ENCODE peak calls at places on chromosomes 7 and 10, in four cellular contexts. I is right cardiac atrium, T is upper lobe of right lung, Z is left lung. G is an unnamed sample.
A peak's percentile ranks its signal among the peaks of the same experiment; 100 is the strongest.

GRCh38 chr10:5443429-5443828 is 31.1 kb downstream of the NET1 start:
- ATAC-seq in I (no peak), T (no peak), Z (no peak), G (no peak)

GRCh38 chr10:31099664-31100063 is 68.0 kb upstream of the ZNF438 start:
- ATAC-seq in I (no peak), T (no peak), Z (peak; percentile 56), G (no peak)

GRCh38 chr7:106678795-106679152 is 17.8 kb upstream of the CCDC71L start:
- ATAC-seq in I (no peak), T (no peak), Z (no peak), G (no peak)

GRCh38 chr7:908159-908918 is 32.0 kb downstream of the GET4 start:
- ATAC-seq in I (peak; percentile 4), T (no peak), Z (no peak), G (no peak)

GRCh38 chr10:12067336-12067735 is 1.4 kb upstream of the DHTKD1 start:
- ATAC-seq in I (no peak), T (no peak), Z (no peak), G (no peak)

GRCh38 chr7:151379534-151380198 is 30.2 kb downstream of the WDR86 start:
- ATAC-seq in I (no peak), T (no peak), Z (no peak), G (no peak)

GRCh38 chr10:954396-954795 is 22.9 kb upstream of the LARP4B start:
- ATAC-seq in I (no peak), T (no peak), Z (no peak), G (no peak)

GRCh38 chr7:2732388-2732787 is 44.4 kb downstream of the AMZ1 start:
- ATAC-seq in I (no peak), T (no peak), Z (no peak), G (no peak)

GRCh38 chr10:72852428-72852827 is 41.1 kb upstream of the OIT3 start:
- ATAC-seq in I (no peak), T (peak; percentile 63), Z (no peak), G (no peak)

GRCh38 chr7:104208421-104208780 is 588 bp upstream of the ORC5 start:
- ATAC-seq in I (no peak), T (no peak), Z (no peak), G (peak; percentile 4)

GRCh38 chr7:134828361-134828760 is 48.9 kb downstream of the CALD1 start:
- ATAC-seq in I (no peak), T (no peak), Z (peak; percentile 42), G (no peak)

GRCh38 chr7:36749282-36749960 is 25.1 kb upstream of the AOAH start:
- ATAC-seq in I (no peak), T (peak; percentile 56), Z (peak; percentile 28), G (no peak)

GRCh38 chr7:30164567-30164966 is 29.8 kb downstream of the MTURN start:
- ATAC-seq in I (peak; percentile 58), T (peak; percentile 67), Z (peak; percentile 64), G (peak; percentile 35)

GRCh38 chr10:73432646-73433537 is 469 bp downstream of the MSS51 start:
- ATAC-seq in I (no peak), T (no peak), Z (no peak), G (no peak)

GRCh38 chr10:88978463-88978862 is 12.1 kb upstream of the FAS start:
- ATAC-seq in I (no peak), T (no peak), Z (no peak), G (no peak)

GRCh38 chr10:27147701-27148100 is 6.5 kb downstream of the YME1L1 start:
- ATAC-seq in I (peak; percentile 60), T (no peak), Z (no peak), G (no peak)

GRCh38 chr7:31126976-31127375 is 74.9 kb downstream of the ADCYAP1R1 start:
- ATAC-seq in I (no peak), T (no peak), Z (no peak), G (no peak)

GRCh38 chr7:92043098-92043497 is 91.2 kb downstream of the CYP51A1 start:
- ATAC-seq in I (no peak), T (no peak), Z (no peak), G (no peak)

GRCh38 chr10:119981826-119982225 is 89.3 kb downstream of the SEC23IP start:
- ATAC-seq in I (no peak), T (no peak), Z (no peak), G (no peak)

GRCh38 chr7:96034940-96035727 is 262.8 kb downstream of the DYNC1I1 start:
- ATAC-seq in I (no peak), T (no peak), Z (no peak), G (no peak)

GRCh38 chr10:110833941-110834621 is 37.6 kb upstream of the PDCD4 start:
- ATAC-seq in I (no peak), T (no peak), Z (peak; percentile 10), G (no peak)

GRCh38 chr7:37728747-37729146 is 45.2 kb downstream of the GPR141 start:
- ATAC-seq in I (peak; percentile 26), T (peak; percentile 49), Z (peak; percentile 29), G (peak; percentile 27)

GRCh38 chr10:64369885-64370773 is 848.9 kb downstream of the REEP3 start:
- ATAC-seq in I (no peak), T (peak; percentile 22), Z (peak; percentile 74), G (no peak)

GRCh38 chr7:30548762-30549344 is 44.2 kb upstream of the GGCT start:
- ATAC-seq in I (peak; percentile 86), T (peak; percentile 90), Z (peak; percentile 92), G (peak; percentile 81)

GRCh38 chr10:46787321-46787615 is 124.0 kb upstream of the PTPN20 start:
- ATAC-seq in I (peak; percentile 50), T (peak; percentile 61), Z (peak; percentile 63), G (peak; percentile 50)

GRCh38 chr7:14738086-14738485 is 164.5 kb downstream of the DGKB start:
- ATAC-seq in I (no peak), T (no peak), Z (no peak), G (no peak)

GRCh38 chr10:121313119-121313858 is 285.0 kb downstream of the FGFR2 start:
- ATAC-seq in I (peak; percentile 87), T (no peak), Z (no peak), G (no peak)

GRCh38 chr7:130849604-130850003 is 115.6 kb upstream of the KLF14 start:
- ATAC-seq in I (no peak), T (no peak), Z (no peak), G (no peak)

GRCh38 chr10:33087922-33088321 is 129.9 kb upstream of the ITGB1 start:
- ATAC-seq in I (no peak), T (no peak), Z (no peak), G (no peak)

GRCh38 chr10:59668081-59668480 is 41.6 kb downstream of the SLC16A9 start:
- ATAC-seq in I (no peak), T (no peak), Z (no peak), G (no peak)

GRCh38 chr10:92291610-92291859 is 568 bp downstream of the MARCHF5 start:
- ATAC-seq in I (no peak), T (no peak), Z (no peak), G (no peak)

GRCh38 chr7:36224916-36225858 is 72.1 kb downstream of the EEPD1 start:
- ATAC-seq in I (peak; percentile 60), T (no peak), Z (no peak), G (no peak)

GRCh38 chr10:22646291-22646926 is 68.0 kb downstream of the PIP4K2A start:
- ATAC-seq in I (no peak), T (no peak), Z (no peak), G (no peak)
- H3K27ac ChIP-seq in I (no peak overlapping the region), T (no peak overlapping the region), Z (no peak overlapping the region), G (no peak overlapping the region)

GRCh38 chr7:16645593-16646426 is at the start of the genes ANKMY2 and BZW2:
- ATAC-seq in I (peak; percentile 98), T (peak; percentile 96), Z (peak; percentile 93), G (peak; percentile 98)

GRCh38 chr7:16646427-16647081 is 573 bp downstream of the BZW2 start:
- ATAC-seq in I (peak; percentile 10), T (peak; percentile 3), Z (peak; percentile 9), G (peak; percentile 12)

GRCh38 chr7:16644157-16644556 is 1.4 kb downstream of the ANKMY2 start:
- ATAC-seq in I (no peak), T (no peak), Z (no peak), G (no peak)

GRCh38 chr7:16644987-16645592 is 464 bp downstream of the ANKMY2 start:
- ATAC-seq in I (peak; percentile 36), T (peak; percentile 50), Z (peak; percentile 39), G (peak; percentile 40)

GRCh38 chr7:16644624-16644986 is 949 bp downstream of the ANKMY2 start:
- ATAC-seq in I (peak; percentile 18), T (peak; percentile 51), Z (peak; percentile 20), G (no peak)
- H3K27ac ChIP-seq in I (peak overlapping the region; percentile 65), T (peak overlapping the region; percentile 93), Z (peak overlapping the region; percentile 92), G (peak overlapping the region; percentile 95)

GRCh38 chr7:129664029-129665012 is 52.8 kb downstream of the NRF1 start:
- ATAC-seq in I (peak; percentile 41), T (peak; percentile 61), Z (peak; percentile 89), G (no peak)

GRCh38 chr7:129667116-129667515 is 55.6 kb downstream of the NRF1 start:
- ATAC-seq in I (no peak), T (no peak), Z (no peak), G (no peak)

GRCh38 chr7:129661645-129662182 is 50.2 kb downstream of the NRF1 start:
- ATAC-seq in I (no peak), T (no peak), Z (no peak), G (no peak)

GRCh38 chr7:129667551-129667950 is 56.0 kb downstream of the NRF1 start:
- ATAC-seq in I (no peak), T (no peak), Z (no peak), G (no peak)

DNA sequence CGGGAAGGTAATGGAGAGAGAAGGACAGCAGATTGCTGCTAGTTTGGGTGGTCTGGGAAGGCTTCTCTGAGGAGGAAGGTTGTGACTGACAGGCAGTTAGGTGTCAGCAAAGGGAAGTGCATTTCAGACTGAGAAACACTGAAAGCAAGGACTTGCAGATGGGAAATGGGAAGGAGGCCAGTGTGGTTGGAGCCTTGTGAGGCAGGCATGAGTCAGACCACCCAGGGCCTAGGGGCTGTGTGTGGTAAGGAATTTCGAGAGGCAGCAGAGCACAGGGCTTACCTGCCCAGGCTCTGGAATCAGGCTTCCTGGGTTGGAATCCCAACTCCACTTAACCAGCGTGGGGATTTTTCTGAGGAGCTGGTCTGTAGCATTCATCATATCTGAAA is 53.5 kb downstream of the NRF1 start:
- ATAC-seq in I (peak; percentile 24), T (peak; percentile 84), Z (peak; percentile 94), G (no peak)
- H3K27ac ChIP-seq in I (no peak overlapping the region), T (no peak overlapping the region), Z (no peak overlapping the region), G (no peak overlapping the region)

GRCh38 chr7:67344481-67345193 is 348.0 kb downstream of the TYW1 start:
- ATAC-seq in I (no peak), T (no peak), Z (no peak), G (no peak)

GRCh38 chr7:67348171-67348570 is 351.5 kb downstream of the TYW1 start:
- ATAC-seq in I (no peak), T (no peak), Z (no peak), G (no peak)

GRCh38 chr7:67343566-67343965 is 346.9 kb downstream of the TYW1 start:
- ATAC-seq in I (no peak), T (no peak), Z (no peak), G (no peak)

GRCh38 chr7:67346126-67346525 is 349.5 kb downstream of the TYW1 start:
- ATAC-seq in I (no peak), T (no peak), Z (no peak), G (no peak)

DNA sequence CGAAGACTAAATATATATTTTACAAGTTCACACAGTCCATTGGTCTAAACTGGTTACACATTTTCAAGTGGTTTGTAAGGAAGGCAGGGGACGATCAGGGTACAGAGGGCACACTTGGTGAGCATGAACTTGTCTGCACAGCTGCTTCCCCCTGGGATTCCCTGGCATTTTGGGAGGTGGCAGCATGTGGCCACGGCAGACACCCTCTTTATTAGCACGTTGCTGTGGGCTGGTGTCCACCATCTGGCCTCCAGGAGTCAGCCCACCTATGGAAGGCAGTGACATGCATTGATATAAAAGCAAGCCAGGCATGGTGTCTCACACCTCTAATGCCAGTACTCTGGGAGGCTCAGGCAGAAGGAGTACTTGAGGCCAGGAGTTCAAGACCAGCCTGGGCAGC is 350.2 kb downstream of the TYW1 start:
- ATAC-seq in I (no peak), T (no peak), Z (no peak), G (no peak)
- H3K27ac ChIP-seq in I (no peak overlapping the region), T (no peak overlapping the region), Z (no peak overlapping the region), G (no peak overlapping the region)